ENCODE peak calls at places on chromosome 21, in four cellular contexts. One of them, this sample, is unnamed.

GRCh38 chr21:29130234-29130993 is at the start of gene MAP3K7CL:
- DNase-seq in MM.1S: no peak
- DNase-seq in RWPE1: peak
- DNase-seq in AG04450: peak
- DNase-seq in this sample: peak

GRCh38 chr21:38440746-38441145 is 57.5 kb downstream of the ERG start:
- DNase-seq in RWPE1: peak
- DNase-seq in MM.1S: no peak
- DNase-seq in AG04450: peak
- DNase-seq in this sample: peak

GRCh38 chr21:28704746-28705145 is 287.9 kb downstream of the LTN1 start:
- DNase-seq in MM.1S: no peak
- DNase-seq in RWPE1: no peak
- DNase-seq in AG04450: no peak
- DNase-seq in this sample: no peak

GRCh38 chr21:29737188-29737587 is 202.6 kb downstream of the GRIK1 start:
- DNase-seq in RWPE1: no peak
- DNase-seq in MM.1S: no peak
- DNase-seq in AG04450: no peak
- DNase-seq in this sample: no peak

GRCh38 chr21:37849703-37850102 is 66.6 kb downstream of the KCNJ6 start:
- DNase-seq in AG04450: peak
- DNase-seq in MM.1S: no peak
- DNase-seq in RWPE1: peak
- DNase-seq in this sample: no peak

GRCh38 chr21:36059823-36060158 is 535 bp downstream of the SETD4 start:
- DNase-seq in AG04450: no peak
- DNase-seq in MM.1S: no peak
- DNase-seq in RWPE1: peak
- DNase-seq in this sample: no peak

GRCh38 chr21:37159053-37159776 is 86.2 kb downstream of the TTC3 start:
- DNase-seq in MM.1S: no peak
- DNase-seq in RWPE1: no peak
- DNase-seq in AG04450: peak
- DNase-seq in this sample: no peak

GRCh38 chr21:38780879-38781278 is 24.9 kb upstream of the ETS2 start:
- DNase-seq in AG04450: no peak
- DNase-seq in RWPE1: no peak
- DNase-seq in MM.1S: peak
- DNase-seq in this sample: no peak

GRCh38 chr21:38796426-38796825 is 9.3 kb upstream of the ETS2 start:
- DNase-seq in AG04450: no peak
- DNase-seq in RWPE1: no peak
- DNase-seq in MM.1S: no peak
- DNase-seq in this sample: no peak

GRCh38 chr21:18252686-18253085 is 8.1 kb downstream of the CHODL start:
- DNase-seq in AG04450: no peak
- DNase-seq in RWPE1: no peak
- DNase-seq in MM.1S: no peak
- DNase-seq in this sample: no peak
- H3K27ac ChIP-seq in AG04450: no peak
- H3K27ac ChIP-seq in RWPE1: no peak
- H3K27ac ChIP-seq in MM.1S: no peak
- H3K27ac ChIP-seq in this sample: no peak

DNA sequence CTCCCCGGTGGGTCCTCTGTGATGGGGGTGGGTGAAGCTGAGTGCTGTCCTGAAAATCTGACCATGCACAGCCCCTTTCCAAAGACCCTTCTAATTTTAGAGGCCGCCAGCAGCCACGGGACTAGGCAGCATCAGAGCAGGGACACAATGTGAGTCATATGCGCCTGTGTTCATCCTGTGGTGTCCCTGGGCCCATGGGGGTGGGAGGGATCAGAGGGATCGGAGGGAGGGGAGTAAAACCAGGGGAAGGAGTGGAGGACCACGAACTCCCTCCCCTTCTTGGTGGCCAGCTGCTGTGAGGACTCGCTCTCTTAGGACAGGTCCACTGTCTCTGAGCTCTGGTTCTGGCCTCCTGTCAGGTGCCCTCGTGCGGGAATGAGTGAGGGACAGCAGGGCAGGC is 61.5 kb downstream of the ADARB1 start:
- DNase-seq in AG04450: no peak
- DNase-seq in RWPE1: no peak
- DNase-seq in MM.1S: no peak
- DNase-seq in this sample: no peak
- H3K27ac ChIP-seq in AG04450: no peak
- H3K27ac ChIP-seq in RWPE1: peak
- H3K27ac ChIP-seq in MM.1S: no peak
- H3K27ac ChIP-seq in this sample: no peak

DNA sequence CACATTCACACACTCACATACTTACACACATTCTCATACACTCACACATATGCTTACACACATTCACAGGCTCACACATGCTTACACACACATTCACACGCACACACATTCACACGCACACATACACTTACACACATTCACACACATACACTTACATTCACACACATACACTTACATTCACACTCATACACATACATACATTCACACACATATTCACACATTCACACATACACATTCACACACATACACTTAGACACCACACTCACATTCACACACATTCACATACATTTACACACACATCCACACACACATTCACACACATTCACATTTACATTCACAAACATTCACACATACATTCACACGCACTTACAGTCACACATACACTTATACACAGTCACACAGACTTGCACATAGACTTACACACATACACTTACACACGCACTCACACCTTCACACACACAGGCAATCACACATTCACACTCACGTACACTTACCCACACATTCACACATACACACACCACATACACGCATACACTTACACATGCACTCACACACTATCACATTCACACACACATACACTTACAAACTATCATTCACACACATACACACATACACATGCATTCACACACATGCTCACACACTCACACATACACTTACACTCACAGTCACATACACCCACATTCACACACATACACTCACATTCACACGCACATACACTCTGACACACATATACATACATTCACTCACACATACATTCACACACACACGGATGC is 16.8 kb downstream of the PDE9A start:
- DNase-seq in AG04450: no peak
- DNase-seq in MM.1S: no peak
- DNase-seq in RWPE1: no peak
- DNase-seq in this sample: no peak
- H3K27ac ChIP-seq in AG04450: no peak
- H3K27ac ChIP-seq in MM.1S: no peak
- H3K27ac ChIP-seq in RWPE1: no peak
- H3K27ac ChIP-seq in this sample: no peak

GRCh38 chr21:32364801-32365200 is 28.0 kb downstream of the URB1 start:
- DNase-seq in MM.1S: no peak
- DNase-seq in RWPE1: no peak
- DNase-seq in AG04450: no peak
- DNase-seq in this sample: no peak
- H3K27ac ChIP-seq in MM.1S: no peak
- H3K27ac ChIP-seq in RWPE1: peak
- H3K27ac ChIP-seq in AG04450: no peak
- H3K27ac ChIP-seq in this sample: peak

GRCh38 chr21:34885125-34885524 is 164.0 kb downstream of the RUNX1 start:
- DNase-seq in MM.1S: no peak
- DNase-seq in AG04450: no peak
- DNase-seq in RWPE1: no peak
- DNase-seq in this sample: no peak
- H3K27ac ChIP-seq in MM.1S: no peak
- H3K27ac ChIP-seq in AG04450: peak
- H3K27ac ChIP-seq in RWPE1: peak
- H3K27ac ChIP-seq in this sample: peak

GRCh38 chr21:44911384-44912157 is 9.1 kb downstream of the ITGB2 start:
- DNase-seq in MM.1S: no peak
- DNase-seq in RWPE1: no peak
- DNase-seq in AG04450: no peak
- DNase-seq in this sample: no peak

GRCh38 chr21:44913425-44914175 is 7.1 kb downstream of the ITGB2 start:
- DNase-seq in RWPE1: no peak
- DNase-seq in AG04450: no peak
- DNase-seq in MM.1S: no peak
- DNase-seq in this sample: no peak

GRCh38 chr21:44910229-44911065 is 10.3 kb downstream of the ITGB2 start:
- DNase-seq in AG04450: no peak
- DNase-seq in RWPE1: no peak
- DNase-seq in MM.1S: no peak
- DNase-seq in this sample: no peak

GRCh38 chr21:44911066-44911383 is 9.7 kb downstream of the ITGB2 start:
- DNase-seq in RWPE1: no peak
- DNase-seq in AG04450: no peak
- DNase-seq in MM.1S: no peak
- DNase-seq in this sample: no peak

GRCh38 chr21:44912158-44912473 is 8.6 kb downstream of the ITGB2 start:
- DNase-seq in RWPE1: no peak
- DNase-seq in MM.1S: no peak
- DNase-seq in AG04450: no peak
- DNase-seq in this sample: no peak
- H3K27ac ChIP-seq in RWPE1: peak
- H3K27ac ChIP-seq in MM.1S: no peak
- H3K27ac ChIP-seq in AG04450: no peak
- H3K27ac ChIP-seq in this sample: no peak

GRCh38 chr21:15003463-15004135 is 61.2 kb downstream of the NRIP1 start:
- DNase-seq in AG04450: no peak
- DNase-seq in RWPE1: no peak
- DNase-seq in MM.1S: no peak
- DNase-seq in this sample: no peak

GRCh38 chr21:15005391-15005790 is 59.4 kb downstream of the NRIP1 start:
- DNase-seq in AG04450: no peak
- DNase-seq in RWPE1: no peak
- DNase-seq in MM.1S: no peak
- DNase-seq in this sample: no peak

GRCh38 chr21:15001773-15002647 is 62.8 kb downstream of the NRIP1 start:
- DNase-seq in MM.1S: no peak
- DNase-seq in RWPE1: no peak
- DNase-seq in AG04450: no peak
- DNase-seq in this sample: no peak

GRCh38 chr21:15006594-15007230 is 58.1 kb downstream of the NRIP1 start:
- DNase-seq in RWPE1: no peak
- DNase-seq in MM.1S: no peak
- DNase-seq in AG04450: no peak
- DNase-seq in this sample: no peak

GRCh38 chr21:15004721-15005370 is 60.0 kb downstream of the NRIP1 start:
- DNase-seq in MM.1S: no peak
- DNase-seq in RWPE1: no peak
- DNase-seq in AG04450: no peak
- DNase-seq in this sample: no peak
- H3K27ac ChIP-seq in MM.1S: no peak
- H3K27ac ChIP-seq in RWPE1: no peak
- H3K27ac ChIP-seq in AG04450: peak
- H3K27ac ChIP-seq in this sample: peak

GRCh38 chr21:16308269-16308668 is 578.5 kb downstream of the USP25 start:
- DNase-seq in RWPE1: no peak
- DNase-seq in AG04450: no peak
- DNase-seq in MM.1S: peak
- DNase-seq in this sample: peak
- H3K27ac ChIP-seq in RWPE1: no peak
- H3K27ac ChIP-seq in AG04450: no peak
- H3K27ac ChIP-seq in MM.1S: peak
- H3K27ac ChIP-seq in this sample: peak

GRCh38 chr21:41220208-41220733 is 52.3 kb downstream of the BACE2 start:
- DNase-seq in RWPE1: no peak
- DNase-seq in AG04450: no peak
- DNase-seq in MM.1S: no peak
- DNase-seq in this sample: no peak
- H3K27ac ChIP-seq in RWPE1: no peak
- H3K27ac ChIP-seq in AG04450: no peak
- H3K27ac ChIP-seq in MM.1S: no peak
- H3K27ac ChIP-seq in this sample: no peak

DNA sequence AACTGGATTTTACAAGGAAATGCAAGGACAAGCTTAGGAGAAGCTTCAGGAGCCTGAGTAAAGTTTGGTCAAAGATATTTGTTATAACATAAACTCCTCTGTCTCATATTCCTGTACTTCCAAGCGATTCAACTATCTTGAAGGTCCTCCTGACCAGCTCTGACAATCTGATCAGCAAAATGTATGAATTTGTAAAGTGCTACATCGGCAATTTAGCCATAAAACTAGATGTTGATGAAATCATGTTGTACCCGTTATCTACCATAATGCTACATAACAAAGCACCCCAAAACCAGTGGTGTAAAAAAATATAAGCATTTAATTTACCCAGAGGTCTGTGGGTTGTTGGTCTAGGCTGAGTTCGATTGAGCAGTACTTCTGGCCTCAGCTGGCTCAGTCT is 19.5 kb upstream of the KRTAP11-1 start:
- DNase-seq in MM.1S: no peak
- DNase-seq in AG04450: no peak
- DNase-seq in RWPE1: no peak
- DNase-seq in this sample: no peak
- H3K27ac ChIP-seq in MM.1S: no peak
- H3K27ac ChIP-seq in AG04450: no peak
- H3K27ac ChIP-seq in RWPE1: no peak
- H3K27ac ChIP-seq in this sample: no peak